ENCODE peak calls at places on chromosomes 13 and 19, in five cellular contexts. One of them, this sample, is unnamed.
A peak's percentile ranks its signal among the peaks of the same experiment; 100 is the strongest.

GRCh38 chr19:38736413-38737280 is 7.6 kb downstream of the CAPN12 start:
- DNase-seq in activated CD8-positive, alpha-beta T cell treated with anti-CD3 and anti-CD28 coated beads, Interleukin-2, amount 10 ng/mL, durations not matched to agents 7 days and 5 days: peak; percentile 75
- DNase-seq in hypothalamus: no peak
- DNase-seq in kidney: peak; percentile 95
- DNase-seq in activated CD4-positive, alpha-beta T cell treated with anti-CD3 and anti-CD28 coated beads for 48 hours: peak; percentile 83
- DNase-seq in this sample: peak; percentile 58

GRCh38 chr13:57437587-57437986 is 194.0 kb upstream of the PCDH17 start:
- DNase-seq in activated CD8-positive, alpha-beta T cell treated with anti-CD3 and anti-CD28 coated beads, Interleukin-2, amount 10 ng/mL, durations not matched to agents 7 days and 5 days: no peak
- DNase-seq in hypothalamus: no peak
- DNase-seq in kidney: no peak
- DNase-seq in activated CD4-positive, alpha-beta T cell treated with anti-CD3 and anti-CD28 coated beads for 48 hours: no peak
- DNase-seq in this sample: no peak

GRCh38 chr19:48720251-48720612 is 707 bp upstream of the MAMSTR start:
- DNase-seq in activated CD8-positive, alpha-beta T cell treated with anti-CD3 and anti-CD28 coated beads, Interleukin-2, amount 10 ng/mL, durations not matched to agents 7 days and 5 days: no peak
- DNase-seq in hypothalamus: no peak
- DNase-seq in kidney: peak; percentile 80
- DNase-seq in activated CD4-positive, alpha-beta T cell treated with anti-CD3 and anti-CD28 coated beads for 48 hours: no peak
- DNase-seq in this sample: no peak

GRCh38 chr19:58477130-58477529 is 978 bp downstream of the ZNF446 start:
- DNase-seq in activated CD8-positive, alpha-beta T cell treated with anti-CD3 and anti-CD28 coated beads, Interleukin-2, amount 10 ng/mL, durations not matched to agents 7 days and 5 days: peak; percentile 20
- DNase-seq in hypothalamus: no peak
- DNase-seq in kidney: peak; percentile 78
- DNase-seq in activated CD4-positive, alpha-beta T cell treated with anti-CD3 and anti-CD28 coated beads for 48 hours: no peak
- DNase-seq in this sample: no peak

GRCh38 chr13:48983331-48983730 is 7.6 kb downstream of the FNDC3A start:
- DNase-seq in activated CD8-positive, alpha-beta T cell treated with anti-CD3 and anti-CD28 coated beads, Interleukin-2, amount 10 ng/mL, durations not matched to agents 7 days and 5 days: no peak
- DNase-seq in hypothalamus: no peak
- DNase-seq in kidney: no peak
- DNase-seq in activated CD4-positive, alpha-beta T cell treated with anti-CD3 and anti-CD28 coated beads for 48 hours: no peak
- DNase-seq in this sample: no peak

GRCh38 chr13:32267836-32268439 is 47.2 kb downstream of the ZAR1L start:
- DNase-seq in activated CD8-positive, alpha-beta T cell treated with anti-CD3 and anti-CD28 coated beads, Interleukin-2, amount 10 ng/mL, durations not matched to agents 7 days and 5 days: peak; percentile 65
- DNase-seq in hypothalamus: no peak
- DNase-seq in kidney: no peak
- DNase-seq in activated CD4-positive, alpha-beta T cell treated with anti-CD3 and anti-CD28 coated beads for 48 hours: peak; percentile 66
- DNase-seq in this sample: peak; percentile 25

GRCh38 chr19:51771369-51771768 is 10.4 kb downstream of the FPR2 start:
- DNase-seq in activated CD8-positive, alpha-beta T cell treated with anti-CD3 and anti-CD28 coated beads, Interleukin-2, amount 10 ng/mL, durations not matched to agents 7 days and 5 days: no peak
- DNase-seq in hypothalamus: no peak
- DNase-seq in kidney: no peak
- DNase-seq in activated CD4-positive, alpha-beta T cell treated with anti-CD3 and anti-CD28 coated beads for 48 hours: no peak
- DNase-seq in this sample: no peak

GRCh38 chr19:33802001-33802400 is 5.3 kb downstream of the KCTD15 start:
- DNase-seq in activated CD8-positive, alpha-beta T cell treated with anti-CD3 and anti-CD28 coated beads, Interleukin-2, amount 10 ng/mL, durations not matched to agents 7 days and 5 days: no peak
- DNase-seq in hypothalamus: no peak
- DNase-seq in kidney: no peak
- DNase-seq in activated CD4-positive, alpha-beta T cell treated with anti-CD3 and anti-CD28 coated beads for 48 hours: no peak
- DNase-seq in this sample: no peak

GRCh38 chr13:40315416-40316064 is 350.9 kb downstream of the FOXO1 start:
- DNase-seq in activated CD8-positive, alpha-beta T cell treated with anti-CD3 and anti-CD28 coated beads, Interleukin-2, amount 10 ng/mL, durations not matched to agents 7 days and 5 days: peak; percentile 60
- DNase-seq in hypothalamus: no peak
- DNase-seq in kidney: peak; percentile 71
- DNase-seq in activated CD4-positive, alpha-beta T cell treated with anti-CD3 and anti-CD28 coated beads for 48 hours: peak; percentile 69
- DNase-seq in this sample: peak; percentile 4

GRCh38 chr19:38830039-38830733 is 1.4 kb downstream of the ECH1 start:
- DNase-seq in activated CD8-positive, alpha-beta T cell treated with anti-CD3 and anti-CD28 coated beads, Interleukin-2, amount 10 ng/mL, durations not matched to agents 7 days and 5 days: no peak
- DNase-seq in hypothalamus: no peak
- DNase-seq in kidney: no peak
- DNase-seq in activated CD4-positive, alpha-beta T cell treated with anti-CD3 and anti-CD28 coated beads for 48 hours: no peak
- DNase-seq in this sample: no peak

GRCh38 chr13:100338265-100338664 is 249.4 kb downstream of the PCCA start:
- DNase-seq in activated CD8-positive, alpha-beta T cell treated with anti-CD3 and anti-CD28 coated beads, Interleukin-2, amount 10 ng/mL, durations not matched to agents 7 days and 5 days: no peak
- DNase-seq in hypothalamus: no peak
- DNase-seq in kidney: no peak
- DNase-seq in activated CD4-positive, alpha-beta T cell treated with anti-CD3 and anti-CD28 coated beads for 48 hours: no peak
- DNase-seq in this sample: no peak